ENCODE peak calls at places on chromosome 1, in nine cellular contexts. N is colonic mucosa, K is mammary epithelial cell, H is lower leg skin, Z is Peyer's patch, L is fibroblast of pulmonary artery, T is mesenchymal stem cell, V is cardiac fibroblast, X is transverse colon. I is an unnamed sample.

GRCh38 chr1:191438979-191439378 is 719.3 kb upstream of the RGS18 start:
- DNase-seq in K (no peak), H (no peak), L (no peak), X (no peak), N (no peak), T (no peak), V (no peak), Z (no peak), I (no peak)

GRCh38 chr1:28338897-28339296 is 10.1 kb downstream of the MED18 start:
- DNase-seq in V (no peak), H (no peak), L (no peak), Z (no peak), N (no peak), K (no peak), T (no peak), X (no peak), I (no peak)

GRCh38 chr1:113930499-113931161 is 1.5 kb downstream of the HIPK1 start:
- DNase-seq in H (peak; percentile 81), X (peak; percentile 41), T (peak; percentile 97), N (peak; percentile 59), L (peak; percentile 77), K (peak; percentile 67), V (peak; percentile 76), Z (no peak), I (peak; percentile 64)

GRCh38 chr1:239456788-239457187 is 70.4 kb downstream of the CHRM3 start:
- DNase-seq in T (no peak), L (no peak), X (no peak), Z (no peak), N (no peak), V (no peak), H (no peak), K (peak; percentile 6), I (no peak)

GRCh38 chr1:22508329-22508728 is 55.0 kb upstream of the EPHA8 start:
- DNase-seq in N (no peak), V (no peak), X (no peak), K (no peak), H (no peak), T (no peak), Z (no peak), L (no peak), I (no peak)

GRCh38 chr1:31180338-31180737 is 59.3 kb downstream of the NKAIN1 start:
- DNase-seq in T (peak; percentile 9), Z (no peak), N (no peak), X (no peak), K (no peak), H (no peak), L (no peak), V (no peak), I (no peak)

GRCh38 chr1:245464290-245464689 is 309.5 kb downstream of the KIF26B start:
- DNase-seq in T (no peak), X (no peak), N (no peak), V (no peak), L (no peak), H (no peak), Z (no peak), K (no peak), I (no peak)

GRCh38 chr1:21237386-21238088 is 52.7 kb downstream of the ECE1 start:
- DNase-seq in Z (no peak), X (no peak), T (no peak), H (no peak), V (no peak), L (no peak), K (no peak), N (no peak), I (no peak)

GRCh38 chr1:234914606-234915290 is 213.9 kb downstream of the TOMM20 start:
- DNase-seq in Z (peak; percentile 37), N (no peak), K (no peak), X (no peak), T (no peak), L (no peak), H (peak; percentile 66), V (no peak), I (no peak)

GRCh38 chr1:95388041-95388440 is 154.0 kb downstream of the RWDD3 start:
- DNase-seq in N (no peak), T (no peak), H (no peak), V (no peak), L (no peak), Z (no peak), K (no peak), X (no peak), I (no peak)

GRCh38 chr1:225822655-225823403 is 12.9 kb downstream of the EPHX1 start:
- DNase-seq in T (no peak), Z (no peak), H (no peak), K (no peak), N (no peak), X (no peak), V (no peak), L (no peak), I (no peak)

GRCh38 chr1:42820813-42821212 is 3.6 kb upstream of the SVBP start:
- DNase-seq in H (no peak), V (no peak), K (no peak), T (no peak), X (no peak), L (no peak), Z (no peak), N (no peak), I (no peak)

GRCh38 chr1:212285685-212286436 is 651 bp downstream of the PPP2R5A start:
- DNase-seq in H (peak; percentile 94), Z (peak; percentile 86), V (peak; percentile 48), T (peak; percentile 62), L (peak; percentile 45), X (peak; percentile 78), N (peak; percentile 73), K (peak; percentile 64), I (peak; percentile 41)

GRCh38 chr1:64172458-64172983 is 30.9 kb upstream of the UBE2U start:
- DNase-seq in K (no peak), T (peak; percentile 60), N (no peak), Z (no peak), L (peak; percentile 19), X (no peak), H (no peak), V (peak; percentile 40), I (peak; percentile 73)

GRCh38 chr1:160453443-160453842 is 53.1 kb downstream of the VANGL2 start:
- DNase-seq in H (no peak), V (no peak), X (no peak), T (no peak), K (no peak), Z (no peak), L (no peak), N (no peak), I (no peak)

GRCh38 chr1:62841587-62842169 is 57.7 kb downstream of the ATG4C start:
- DNase-seq in V (peak; percentile 83), L (peak; percentile 84), X (no peak), K (peak; percentile 35), Z (no peak), T (peak; percentile 63), N (peak; percentile 25), H (no peak), I (peak; percentile 41)

DNA sequence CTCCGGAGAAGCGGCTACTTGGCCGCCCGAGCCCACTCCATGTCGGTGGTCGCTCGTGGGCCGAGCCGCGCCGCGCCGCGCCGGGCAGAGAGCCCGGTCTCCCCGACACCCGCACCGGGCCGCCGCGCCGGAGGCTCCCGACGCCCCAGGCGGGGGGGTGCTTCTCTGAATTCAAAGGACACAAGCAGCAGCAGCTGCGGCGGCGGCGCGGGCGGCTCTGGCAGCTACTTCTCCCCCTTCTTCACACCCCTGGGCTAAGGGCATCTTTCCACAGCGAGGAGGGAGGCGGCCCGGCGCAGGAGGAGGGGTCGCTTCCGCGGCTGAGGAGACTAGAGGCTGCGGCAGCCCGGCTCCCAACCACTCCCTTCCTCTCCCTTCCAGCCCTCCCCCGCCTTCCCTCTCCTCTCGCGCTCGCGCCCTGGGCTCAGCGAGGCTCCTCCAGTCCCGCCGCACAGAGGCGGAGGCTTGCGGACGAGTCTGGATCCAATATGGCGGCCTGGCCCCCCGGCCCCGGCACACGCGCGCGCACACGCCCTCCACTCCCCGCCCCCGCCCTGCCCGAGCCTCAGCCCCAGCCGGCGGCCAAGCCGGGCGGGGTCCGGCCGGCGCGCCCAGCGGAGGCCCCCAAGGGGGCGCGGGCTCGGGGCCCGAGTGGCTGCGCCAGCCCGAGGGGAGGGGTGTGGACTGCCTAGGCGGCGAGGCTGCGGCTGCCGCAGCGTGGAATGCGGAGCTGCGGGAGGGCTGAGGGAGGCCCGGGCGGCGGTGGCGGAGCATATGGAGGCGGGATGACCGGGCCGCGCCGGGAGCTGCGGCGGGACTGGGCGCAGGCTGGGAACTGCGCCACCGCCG is at the start of gene CDC42BPA:
- DNase-seq in H (peak; percentile 96), K (peak; percentile 85), T (peak; percentile 93), V (peak; percentile 87), X (peak; percentile 82), N (peak; percentile 76), Z (peak; percentile 87), L (peak; percentile 94), I (peak; percentile 83)
- H3K4me3 ChIP-seq in H (peak within 1 kb of the TSS; percentile 84), K (peak within 1 kb of the TSS; percentile 94), T (peak within 1 kb of the TSS; percentile 90), V (peak within 1 kb of the TSS; percentile 69), X (peak within 1 kb of the TSS; percentile 87), N (peak within 1 kb of the TSS; percentile 50), Z (peak within 1 kb of the TSS; percentile 70), L (peak within 1 kb of the TSS; percentile 76), I (peak within 1 kb of the TSS; percentile 87)

GRCh38 chr1:117058810-117059209 is 1.3 kb upstream of the TTF2 start:
- DNase-seq in T (no peak), X (no peak), L (no peak), Z (no peak), K (no peak), N (no peak), H (no peak), V (no peak), I (no peak)
- H3K4me3 ChIP-seq in T (no peak overlapping the region), X (peak overlapping the region; percentile 72), L (no peak overlapping the region), Z (peak overlapping the region; percentile 82), K (peak overlapping the region; percentile 87), N (peak overlapping the region; percentile 88), H (no peak overlapping the region), V (no peak overlapping the region), I (no peak overlapping the region)

GRCh38 chr1:25550683-25551310 is 7.4 kb downstream of the LDLRAP1 start:
- DNase-seq in T (no peak), H (no peak), V (peak; percentile 51), Z (no peak), L (peak; percentile 70), K (no peak), N (no peak), X (no peak), I (no peak)

GRCh38 chr1:25550155-25550506 is 6.7 kb downstream of the LDLRAP1 start:
- DNase-seq in K (peak; percentile 22), H (no peak), T (peak; percentile 63), V (peak; percentile 68), X (no peak), L (peak; percentile 57), Z (peak; percentile 48), N (no peak), I (peak; percentile 34)

GRCh38 chr1:25546193-25546592 is 2.8 kb downstream of the LDLRAP1 start:
- DNase-seq in K (no peak), Z (no peak), V (no peak), L (no peak), T (no peak), H (no peak), X (no peak), N (no peak), I (no peak)

GRCh38 chr1:25548601-25549000 is 5.2 kb downstream of the LDLRAP1 start:
- DNase-seq in N (no peak), T (no peak), K (no peak), Z (no peak), L (no peak), H (no peak), V (no peak), X (no peak), I (no peak)

GRCh38 chr1:25549273-25550154 is 6.1 kb downstream of the LDLRAP1 start:
- DNase-seq in N (peak; percentile 85), V (peak; percentile 62), Z (peak; percentile 82), T (peak; percentile 56), H (no peak), X (peak; percentile 92), L (no peak), K (peak; percentile 77), I (no peak)
- H3K4me3 ChIP-seq in N (no peak overlapping the region), V (no peak overlapping the region), Z (no peak overlapping the region), T (no peak overlapping the region), H (no peak overlapping the region), X (no peak overlapping the region), L (no peak overlapping the region), K (no peak overlapping the region), I (no peak overlapping the region)

GRCh38 chr1:119909890-119910596 is 13.7 kb upstream of the ADAM30 start:
- DNase-seq in Z (no peak), H (no peak), T (no peak), N (no peak), L (no peak), X (no peak), K (no peak), V (no peak), I (no peak)
- H3K4me3 ChIP-seq in Z (no peak overlapping the region), H (no peak overlapping the region), T (no peak overlapping the region), N (no peak overlapping the region), L (no peak overlapping the region), X (no peak overlapping the region), K (no peak overlapping the region), V (no peak overlapping the region), I (no peak overlapping the region)

I was measured in foreskin fibroblast.